ENCODE peak calls at places on chromosomes 5 and 9, in eight cellular contexts. X is bronchial epithelial cell, L is ovary, D is stomach, U is GM12864, I is pancreas, V is lower lobe of right lung, C is left ventricle myocardium inferior. H is an unnamed sample.

GRCh38 chr9:106929471-106930198 is 66.7 kb downstream of the ZNF462 start:
- DNase-seq in L (no peak), V (no peak), C (no peak), D (no peak), I (no peak), U (no peak), X (no peak), H (no peak)

GRCh38 chr9:121399883-121400607 is 30.0 kb upstream of the STOM start:
- DNase-seq in X (peak), L (no peak), U (peak), I (no peak), D (no peak), C (no peak), V (no peak), H (no peak)

GRCh38 chr5:57551251-57551650 is 68.6 kb upstream of the ACTBL2 start:
- DNase-seq in X (no peak), V (no peak), U (no peak), C (no peak), L (no peak), I (no peak), D (no peak), H (no peak)

GRCh38 chr9:106887066-106887465 is 24.1 kb downstream of the ZNF462 start:
- DNase-seq in X (peak), U (no peak), V (no peak), I (no peak), D (no peak), C (no peak), L (no peak), H (no peak)

GRCh38 chr9:122827759-122828090 is 663 bp downstream of the PDCL start:
- DNase-seq in C (no peak), D (no peak), U (no peak), V (no peak), I (no peak), X (peak), L (no peak), H (no peak)

GRCh38 chr9:86783884-86784283 is 163.4 kb downstream of the GAS1 start:
- DNase-seq in V (no peak), C (no peak), U (no peak), I (no peak), L (no peak), D (no peak), X (peak), H (no peak)

GRCh38 chr5:13133951-13134350 is 810.5 kb downstream of the DNAH5 start:
- DNase-seq in V (no peak), X (no peak), C (no peak), D (no peak), L (no peak), U (no peak), I (no peak), H (no peak)

GRCh38 chr9:126413470-126414051 is 86.9 kb downstream of the MVB12B start:
- DNase-seq in D (no peak), X (peak), V (no peak), L (no peak), C (no peak), U (no peak), I (no peak), H (no peak)

GRCh38 chr5:132467292-132467984 is 23.1 kb downstream of the IRF1 start:
- DNase-seq in X (no peak), D (no peak), L (no peak), V (no peak), I (no peak), C (peak), U (peak), H (no peak)

GRCh38 chr9:131310833-131311554 is 21.5 kb downstream of the PLPP7 start:
- DNase-seq in L (no peak), V (no peak), U (no peak), I (no peak), X (no peak), D (peak), C (peak), H (peak)

GRCh38 chr9:76095585-76095984 is 205.1 kb downstream of the PCSK5 start:
- DNase-seq in V (no peak), L (no peak), U (no peak), D (no peak), I (no peak), X (no peak), C (no peak), H (no peak)

GRCh38 chr9:37466037-37466709 is 923 bp upstream of the ZBTB5 start:
- DNase-seq in I (peak), X (no peak), L (peak), U (no peak), C (peak), D (peak), V (peak), H (peak)

DNA sequence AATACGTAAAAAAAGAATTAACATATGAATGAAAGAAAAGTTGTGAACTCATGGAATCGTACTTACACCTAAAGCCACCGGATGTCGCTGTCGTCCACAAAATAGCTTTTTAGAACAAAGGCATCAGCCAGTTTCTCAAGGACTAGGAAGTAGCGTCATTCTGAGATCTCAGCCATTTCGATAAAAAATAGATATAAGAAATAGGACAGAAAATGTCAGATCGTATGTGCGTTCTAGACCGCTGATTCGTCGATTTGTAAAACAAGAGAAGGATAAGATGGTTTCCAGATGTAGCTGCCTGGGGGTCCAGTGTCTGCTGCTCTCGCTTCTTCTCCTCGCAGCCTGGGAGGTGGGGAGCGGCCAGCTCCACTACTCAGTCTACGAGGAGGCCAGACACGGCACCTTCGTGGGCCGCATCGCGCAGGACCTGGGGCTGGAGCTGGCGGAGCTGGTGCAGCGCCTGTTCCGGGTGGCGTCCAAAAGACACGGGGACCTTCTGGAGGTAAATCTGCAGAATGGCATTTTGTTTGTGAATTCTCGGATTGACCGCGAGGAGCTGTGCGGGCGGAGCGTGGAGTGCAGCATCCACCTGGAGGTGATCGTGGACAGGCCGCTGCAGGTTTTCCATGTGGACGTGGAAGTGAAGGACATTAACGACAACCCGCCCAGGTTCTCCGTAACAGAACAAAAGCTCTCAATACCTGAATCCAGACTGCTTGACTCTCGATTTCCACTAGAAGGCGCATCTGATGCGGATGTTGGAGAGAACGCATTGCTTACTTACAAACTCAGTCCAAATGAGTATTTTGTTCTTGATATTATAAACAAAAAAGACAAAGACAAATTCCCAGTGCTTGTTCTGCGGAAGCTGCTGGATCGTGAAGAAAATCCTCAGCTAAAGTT is at the start of gene PCDHA10:
- DNase-seq in L (no peak), V (no peak), X (peak), C (no peak), I (no peak), U (no peak), D (no peak), H (peak)
- TF ChIP-seq CTCF in L (no peak), V (peak), X (no peak), C (peak), I (peak), U (no peak), D (no peak), H (peak)

GRCh38 chr9:135085830-135086546 is 1.5 kb upstream of the OLFM1 start:
- DNase-seq in I (peak), L (peak), C (peak), X (peak), V (peak), D (peak), U (no peak), H (peak)
- TF ChIP-seq CTCF in I (peak), L (peak), C (peak), X (peak), V (peak), D (peak), U (peak), H (peak)

DNA sequence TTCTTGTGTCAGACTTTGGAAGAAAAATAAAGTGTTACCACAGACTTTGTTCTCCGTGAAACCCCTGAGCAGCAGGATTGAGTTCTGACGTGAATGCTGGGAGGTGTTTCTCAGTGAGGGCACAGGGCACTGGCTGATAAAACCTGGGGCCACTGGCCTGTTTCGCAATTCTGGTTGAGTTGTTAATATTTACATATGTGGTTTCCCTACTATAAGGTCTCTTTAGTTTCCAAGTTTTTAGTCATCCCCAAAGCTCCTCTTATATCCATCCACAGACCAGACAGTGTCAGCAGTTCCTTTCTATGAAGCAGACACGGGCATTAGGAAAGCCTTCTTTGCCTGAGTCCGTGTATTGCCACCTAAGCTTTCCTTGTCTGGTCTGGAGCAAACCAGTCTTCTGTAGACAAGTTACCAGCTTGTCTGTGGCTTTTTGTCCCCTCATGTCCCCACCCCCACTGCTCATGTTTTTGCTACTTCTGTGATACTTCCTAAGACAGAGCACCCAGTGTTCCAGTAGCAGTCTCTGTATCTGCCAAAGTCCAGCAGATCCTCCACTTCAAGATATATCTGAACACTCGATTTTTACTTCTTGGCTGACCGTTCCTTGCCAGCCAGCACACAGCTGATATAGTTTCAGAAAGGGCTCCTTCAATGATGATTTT is 42.0 kb downstream of the ACO1 start:
- DNase-seq in X (peak), L (peak), D (peak), I (peak), U (no peak), C (no peak), V (no peak), H (no peak)
- TF ChIP-seq CTCF in X (no peak), L (no peak), D (no peak), I (no peak), U (no peak), C (no peak), V (no peak), H (no peak)

GRCh38 chr5:52119768-52120167 is 667.9 kb upstream of the ITGA1 start:
- DNase-seq in C (no peak), L (no peak), U (no peak), X (no peak), I (no peak), D (no peak), V (no peak), H (no peak)
- TF ChIP-seq CTCF in C (no peak), L (no peak), U (no peak), X (no peak), I (no peak), D (no peak), V (no peak), H (no peak)

DNA sequence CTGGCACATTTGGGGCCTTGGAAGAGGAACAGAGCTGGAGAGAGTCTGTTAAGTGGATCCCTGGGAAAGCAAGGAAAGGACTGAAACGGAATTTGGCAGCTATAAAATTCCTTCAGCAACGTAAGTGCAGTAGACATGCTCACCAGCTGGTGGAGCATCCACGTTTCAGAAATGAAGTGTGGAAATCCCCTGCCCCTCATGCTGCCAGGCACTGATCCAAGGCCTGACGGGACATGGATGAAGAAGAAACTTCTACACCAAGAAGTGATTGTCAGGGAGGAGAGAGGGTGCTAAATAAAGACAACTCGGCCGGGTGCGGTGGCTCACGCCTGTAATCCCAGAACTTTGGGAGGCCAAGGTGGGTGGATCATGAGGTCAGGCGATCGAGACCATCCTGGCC is 209.3 kb downstream of the ROR2 start:
- DNase-seq in C (peak), L (peak), X (peak), I (no peak), V (no peak), U (no peak), D (no peak), H (no peak)
- TF ChIP-seq CTCF in C (peak), L (no peak), X (peak), I (no peak), V (no peak), U (no peak), D (no peak), H (peak)

GRCh38 chr9:82970359-82970758 is 92.6 kb downstream of the RASEF start:
- DNase-seq in C (no peak), I (no peak), U (no peak), L (no peak), V (no peak), X (peak), D (no peak), H (no peak)

GRCh38 chr9:82975176-82975575 is 87.8 kb downstream of the RASEF start:
- DNase-seq in U (no peak), I (no peak), X (no peak), D (no peak), V (no peak), L (no peak), C (no peak), H (no peak)

DNA sequence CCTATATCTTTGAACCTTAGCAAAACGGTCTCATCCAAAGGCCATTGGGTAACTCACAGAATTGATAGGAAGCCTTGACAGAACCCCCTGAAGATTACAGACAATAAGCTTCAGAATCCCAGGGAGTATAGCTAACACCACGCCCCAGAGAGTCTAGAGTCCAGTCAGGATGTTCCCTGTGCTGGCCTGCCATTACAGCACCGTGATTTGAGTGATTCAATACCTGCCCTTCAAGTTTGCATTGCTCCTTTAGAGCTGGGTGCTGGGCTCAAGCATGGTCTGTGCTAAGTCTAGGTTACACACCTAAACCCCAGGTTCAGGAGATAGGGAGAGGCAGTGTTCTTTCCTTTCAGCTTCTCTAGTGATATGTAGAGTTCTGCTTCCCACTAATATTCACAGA is 90.5 kb downstream of the RASEF start:
- DNase-seq in V (no peak), X (peak), C (no peak), D (no peak), U (no peak), I (no peak), L (no peak), H (no peak)
- TF ChIP-seq CTCF in V (no peak), X (no peak), C (no peak), D (no peak), U (no peak), I (no peak), L (no peak), H (no peak)

H was measured in upper lobe of left lung.